ENCODE peak calls at places on chromosomes 13 and 19, in six cellular contexts. B is body of pancreas, K is fibroblast of lung, X is Peyer's patch, H is GM12878, G is tibial nerve. Q is an unnamed sample.

GRCh38 chr19:42407085-42407815 is 17.2 kb upstream of the CNFN start:
- DNase-seq in B (no peak), K (no peak), X (no peak), H (no peak), G (no peak), Q (no peak)

GRCh38 chr19:43362179-43362578 is 8.7 kb downstream of the CD177 start:
- DNase-seq in B (no peak), K (no peak), X (no peak), H (no peak), G (peak; percentile 16), Q (no peak)

GRCh38 chr13:97246596-97246995 is 24.5 kb downstream of the MBNL2 start:
- DNase-seq in B (no peak), K (no peak), X (no peak), H (no peak), G (no peak), Q (no peak)

GRCh38 chr13:113954046-113954841 is 19.6 kb downstream of the C13orf46 start:
- DNase-seq in B (no peak), K (no peak), X (no peak), H (no peak), G (no peak), Q (no peak)

GRCh38 chr13:86986448-86986847 is 684.7 kb upstream of the SLITRK5 start:
- DNase-seq in B (no peak), K (peak; percentile 22), X (no peak), H (no peak), G (no peak), Q (no peak)

GRCh38 chr13:110465696-110466095 is 95.8 kb downstream of the RAB20 start:
- DNase-seq in B (no peak), K (no peak), X (no peak), H (no peak), G (no peak), Q (no peak)

GRCh38 chr13:58583961-58584360 is 952.4 kb downstream of the PCDH17 start:
- DNase-seq in B (no peak), K (peak; percentile 6), X (no peak), H (no peak), G (no peak), Q (no peak)

GRCh38 chr19:39918183-39918651 is 16.2 kb downstream of the FCGBP start:
- DNase-seq in B (no peak), K (no peak), X (no peak), H (no peak), G (no peak), Q (no peak)

GRCh38 chr13:52782486-52783448 is 43.1 kb upstream of the CNMD start:
- DNase-seq in B (no peak), K (no peak), X (no peak), H (no peak), G (no peak), Q (no peak)

DNA sequence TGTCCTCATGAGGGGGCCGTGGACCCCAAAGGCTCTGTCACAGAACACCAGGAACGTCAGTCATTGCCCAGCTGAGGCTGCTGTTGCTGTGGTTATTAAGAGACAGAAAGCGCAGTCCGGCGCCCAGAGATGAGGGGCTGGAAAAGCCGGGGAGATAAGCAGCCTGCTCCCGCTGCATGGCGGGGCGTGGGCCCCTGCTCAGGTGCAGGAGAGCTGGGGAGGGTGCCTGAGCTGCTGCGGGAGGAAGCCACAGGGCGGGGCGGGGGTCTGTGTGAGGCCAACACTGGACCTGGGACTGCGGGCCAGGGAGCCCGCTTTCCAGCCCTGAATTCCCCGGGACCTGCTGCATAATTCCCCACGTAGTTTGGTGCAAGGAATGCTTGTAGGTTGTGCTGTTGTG is 11.3 kb downstream of the SOX1 start:
- DNase-seq in B (no peak), K (no peak), X (no peak), H (no peak), G (no peak), Q (no peak)
- H3K27me3 ChIP-seq in B (peaks cover 8% of the 10 kb centered on the region), K (peaks cover 8% of the 10 kb centered on the region), X (no peaks in the 10 kb centered on the region), H (no peaks in the 10 kb centered on the region), G (peaks cover 74% of the 10 kb centered on the region), Q (peaks cover 14% of the 10 kb centered on the region)

GRCh38 chr19:12774588-12775555 is at the start of gene HOOK2:
- DNase-seq in B (peak; percentile 98), K (no peak), X (peak; percentile 69), H (no peak), G (peak; percentile 19), Q (no peak)

GRCh38 chr19:12778905-12779161 is 3.5 kb upstream of the HOOK2 start:
- DNase-seq in B (no peak), K (no peak), X (no peak), H (no peak), G (no peak), Q (no peak)

GRCh38 chr19:12777217-12778019 is 2.1 kb upstream of the HOOK2 start:
- DNase-seq in B (peak; percentile 84), K (peak; percentile 81), X (peak; percentile 86), H (no peak), G (peak; percentile 78), Q (peak; percentile 78)

GRCh38 chr19:12779162-12779993 is 4.0 kb upstream of the HOOK2 start:
- DNase-seq in B (no peak), K (peak; percentile 93), X (no peak), H (no peak), G (no peak), Q (no peak)

GRCh38 chr19:12778020-12778904 is 2.9 kb upstream of the HOOK2 start:
- DNase-seq in B (peak; percentile 88), K (peak; percentile 78), X (peak; percentile 70), H (no peak), G (peak; percentile 63), Q (peak; percentile 55)
- H3K4me1 ChIP-seq in B (peaks cover 48% of the 10 kb centered on the region), K (peaks cover 41% of the 10 kb centered on the region), X (peaks cover 26% of the 10 kb centered on the region), H (peaks cover 34% of the 10 kb centered on the region), G (peaks cover 58% of the 10 kb centered on the region), Q (peaks cover 49% of the 10 kb centered on the region)

DNA sequence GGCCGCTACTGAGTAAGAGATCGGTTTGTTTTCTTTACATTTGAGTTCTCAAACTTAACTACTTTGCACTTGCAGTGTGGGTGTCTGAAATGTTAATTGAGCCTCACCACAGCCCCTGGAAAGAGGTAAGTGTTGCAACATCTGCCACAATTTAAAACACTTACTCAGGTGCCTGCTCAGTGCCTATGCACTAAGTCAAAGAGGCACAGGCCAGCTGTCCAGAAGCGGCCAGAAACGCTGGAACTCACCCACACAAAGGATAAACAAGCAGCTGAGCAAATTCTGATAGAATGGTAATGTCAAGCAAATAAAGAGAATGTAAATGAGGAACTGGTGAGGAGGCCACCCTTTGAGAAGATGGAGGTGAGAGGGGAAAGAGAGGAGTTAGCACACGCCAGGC is 67.8 kb upstream of the SERP2 start:
- DNase-seq in B (no peak), K (peak; percentile 50), X (no peak), H (no peak), G (no peak), Q (no peak)
- H3K27me3 ChIP-seq in B (no peaks in the 10 kb centered on the region), K (no peaks in the 10 kb centered on the region), X (no peaks in the 10 kb centered on the region), H (no peaks in the 10 kb centered on the region), G (no peaks in the 10 kb centered on the region), Q (no peaks in the 10 kb centered on the region)

GRCh38 chr13:39524795-39525194 is 78.2 kb downstream of the LHFPL6 start:
- DNase-seq in B (no peak), K (no peak), X (no peak), H (no peak), G (no peak), Q (no peak)
- H3K4me1 ChIP-seq in B (no peaks in the 10 kb centered on the region), K (peaks cover 14% of the 10 kb centered on the region), X (no peaks in the 10 kb centered on the region), H (no peaks in the 10 kb centered on the region), G (peaks cover 28% of the 10 kb centered on the region), Q (no peaks in the 10 kb centered on the region)

Q was measured in CD4-positive, alpha-beta memory T cell.